ENCODE peak calls at places on chromosomes 4 and X, in seven cellular contexts. C is AG09319; R is naive thymus-derived CD4-positive, alpha-beta T cell; O is non-pigmented ciliary epithelial cell; A is endothelial cell; E is ovary; F is NCI-H460. S is an unnamed sample.

GRCh38 chrX:10450959-10451355 is 169.4 kb downstream of the MID1 start:
- DNase-seq in R (no peak), E (no peak), O (no peak), F (no peak), C (peak), A (no peak), S (no peak)

GRCh38 chr4:88275949-88276515 is 8.3 kb downstream of the PPM1K start:
- DNase-seq in E (no peak), O (no peak), A (no peak), R (no peak), C (no peak), F (no peak), S (no peak)

GRCh38 chr4:39342731-39343130 is 23.4 kb downstream of the RFC1 start:
- DNase-seq in F (no peak), A (no peak), E (no peak), R (no peak), C (no peak), O (no peak), S (no peak)

GRCh38 chr4:5423670-5424069 is 284.7 kb downstream of the EVC2 start:
- DNase-seq in R (no peak), A (no peak), F (no peak), C (no peak), O (no peak), E (no peak), S (no peak)

GRCh38 chr4:39614487-39615162 is 24.0 kb downstream of the SMIM14 start:
- DNase-seq in O (no peak), A (no peak), R (no peak), E (no peak), F (no peak), C (no peak), S (no peak)

GRCh38 chrX:19772306-19772705 is 115.1 kb downstream of the SH3KBP1 start:
- DNase-seq in C (peak), O (no peak), F (no peak), E (no peak), A (no peak), R (no peak), S (no peak)

GRCh38 chr4:53928825-53929224 is 135.6 kb downstream of the CHIC2 start:
- DNase-seq in O (no peak), F (no peak), C (peak), E (no peak), R (no peak), A (no peak), S (no peak)

GRCh38 chr4:85127653-85128052 is 161.2 kb upstream of the WDFY3 start:
- DNase-seq in F (peak), C (no peak), R (no peak), O (no peak), A (peak), E (no peak), S (no peak)

GRCh38 chr4:99915449-99915848 is 21.2 kb upstream of the LAMTOR3 start:
- DNase-seq in O (peak), F (no peak), E (no peak), C (no peak), A (no peak), R (no peak), S (no peak)

GRCh38 chrX:13469963-13470679 is 99.3 kb upstream of the EGFL6 start:
- DNase-seq in A (no peak), R (no peak), O (peak), E (no peak), C (peak), F (no peak), S (no peak)

GRCh38 chrX:126770179-126770578 is 49.4 kb upstream of the PRR32 start:
- DNase-seq in C (no peak), A (peak), R (no peak), O (no peak), F (peak), E (no peak), S (peak)

GRCh38 chrX:56281789-56282188 is 49.6 kb downstream of the KLF8 start:
- DNase-seq in E (no peak), F (peak), A (peak), C (no peak), R (no peak), O (no peak), S (no peak)

GRCh38 chr4:3771932-3772495 is 5.8 kb downstream of the ADRA2C start:
- DNase-seq in O (no peak), E (no peak), F (no peak), R (no peak), C (no peak), A (no peak), S (no peak)

GRCh38 chrX:114508836-114509235 is 75.0 kb upstream of the HTR2C start:
- DNase-seq in O (no peak), E (no peak), C (no peak), R (no peak), A (no peak), F (no peak), S (no peak)

GRCh38 chrX:20362268-20363002 is 95.7 kb upstream of the RPS6KA3 start:
- DNase-seq in O (no peak), E (no peak), A (no peak), R (no peak), C (no peak), F (no peak), S (peak)

GRCh38 chr4:108166441-108167315 is 2.1 kb downstream of the LEF1 start:
- DNase-seq in R (peak), F (no peak), A (peak), E (no peak), C (no peak), O (no peak), S (peak)

GRCh38 chr4:68361146-68361589 is 11.3 kb upstream of the YTHDC1 start:
- DNase-seq in O (peak), F (no peak), A (no peak), E (no peak), R (no peak), C (peak), S (no peak)

GRCh38 chrX:155148724-155149537 is 67.3 kb upstream of the VBP1 start:
- DNase-seq in C (no peak), E (no peak), F (peak), R (peak), A (peak), O (no peak), S (peak)

S was measured in DMS153.